ENCODE peak calls at places on chromosomes 3 and 15, in four cellular contexts. T is H1, J is GM12878, L is HepG2. N is an unnamed sample.

GRCh38 chr3:177335728-177336127 is 138.4 kb upstream of the TBL1XR1 start:
- DNase-seq in T (no peak), J (no peak), L (no peak), N (no peak)

GRCh38 chr3:100257601-100258000 is 3.2 kb upstream of the TBC1D23 start:
- DNase-seq in T (no peak), J (no peak), L (no peak), N (no peak)

GRCh38 chr3:48130321-48130881 is 57.8 kb downstream of the CDC25A start:
- DNase-seq in T (no peak), J (no peak), L (no peak), N (no peak)

GRCh38 chr3:66729685-66730393 is 229.0 kb upstream of the LRIG1 start:
- DNase-seq in T (no peak), J (no peak), L (no peak), N (no peak)

GRCh38 chr3:160061525-160061924 is 72.9 kb downstream of the IL12A start:
- DNase-seq in T (no peak), J (no peak), L (no peak), N (no peak)

GRCh38 chr15:75842722-75843617 is at the start of gene UBE2Q2:
- DNase-seq in T (peak; percentile 89), J (no peak), L (peak; percentile 44), N (no peak)

GRCh38 chr15:40010681-40011080 is 28.3 kb downstream of the SRP14 start:
- DNase-seq in T (no peak), J (no peak), L (no peak), N (no peak)

GRCh38 chr3:12932347-12932746 is 91.0 kb upstream of the RPL32 start:
- DNase-seq in T (no peak), J (no peak), L (no peak), N (no peak)

GRCh38 chr15:82159922-82160321 is 102.6 kb downstream of the EFL1 start:
- DNase-seq in T (no peak), J (no peak), L (no peak), N (peak; percentile 8)

GRCh38 chr15:60614862-60615771 is 136.2 kb upstream of the ICE2 start:
- DNase-seq in T (no peak), J (no peak), L (no peak), N (no peak)

GRCh38 chr15:55917881-55918296 is 75.5 kb downstream of the NEDD4 start:
- DNase-seq in T (no peak), J (no peak), L (peak; percentile 58), N (no peak)

GRCh38 chr15:89171136-89172072 is 50.0 kb downstream of the RLBP1 start:
- DNase-seq in T (peak; percentile 93), J (no peak), L (peak; percentile 62), N (peak; percentile 78)

GRCh38 chr3:49702672-49703071 is 13.3 kb downstream of the RNF123 start:
- DNase-seq in T (no peak), J (no peak), L (no peak), N (no peak)

GRCh38 chr3:100556656-100557310 is 52.6 kb upstream of the ADGRG7 start:
- DNase-seq in T (no peak), J (no peak), L (no peak), N (no peak)

GRCh38 chr15:63135804-63136203 is 14.1 kb downstream of the LACTB start:
- DNase-seq in T (no peak), J (no peak), L (no peak), N (no peak)

GRCh38 chr3:151890721-151891141 is 17.3 kb downstream of the SUCNR1 start:
- DNase-seq in T (no peak), J (no peak), L (no peak), N (no peak)

GRCh38 chr3:182388506-182388905 is 404.8 kb upstream of the ATP11B start:
- DNase-seq in T (no peak), J (no peak), L (no peak), N (no peak)

GRCh38 chr3:182730675-182731042 is 62.6 kb upstream of the ATP11B start:
- DNase-seq in T (no peak), J (no peak), L (peak; percentile 18), N (no peak)

GRCh38 chr15:75900577-75900976 is 3.1 kb upstream of the FBXO22 start:
- DNase-seq in T (no peak), J (no peak), L (no peak), N (no peak)

GRCh38 chr15:26158176-26158575 is 295.0 kb upstream of the ATP10A start:
- DNase-seq in T (no peak), J (no peak), L (no peak), N (no peak)

GRCh38 chr15:62119224-62119925 is 45.7 kb downstream of the C2CD4B start:
- DNase-seq in T (no peak), J (no peak), L (peak; percentile 51), N (no peak)

GRCh38 chr3:139202226-139202958 is 141.4 kb upstream of the MRPS22 start:
- DNase-seq in T (peak; percentile 59), J (no peak), L (peak; percentile 46), N (peak; percentile 68)

GRCh38 chr15:70308011-70308761 is 210.5 kb upstream of the TLE3 start:
- DNase-seq in T (no peak), J (peak; percentile 47), L (no peak), N (no peak)

GRCh38 chr3:111252795-111253194 is 181.2 kb downstream of the NECTIN3 start:
- DNase-seq in T (no peak), J (no peak), L (no peak), N (no peak)

GRCh38 chr3:79154861-79155260 is 612.9 kb downstream of the ROBO1 start:
- DNase-seq in T (no peak), J (no peak), L (no peak), N (no peak)

GRCh38 chr15:39144051-39144450 is 436.8 kb upstream of the THBS1 start:
- DNase-seq in T (no peak), J (no peak), L (no peak), N (no peak)

GRCh38 chr3:107740992-107741896 is 218.5 kb downstream of the BBX start:
- DNase-seq in T (no peak), J (no peak), L (peak; percentile 8), N (no peak)

GRCh38 chr3:111998661-111999641 is at the start of gene TAGLN3:
- DNase-seq in T (peak; percentile 77), J (no peak), L (no peak), N (peak; percentile 28)

GRCh38 chr3:6809349-6809748 is 51.6 kb upstream of the GRM7 start:
- DNase-seq in T (no peak), J (no peak), L (no peak), N (no peak)

GRCh38 chr3:109059289-109059688 is 58.6 kb downstream of the MORC1 start:
- DNase-seq in T (no peak), J (no peak), L (no peak), N (no peak)

GRCh38 chr15:70710714-70711113 is 52.6 kb downstream of the UACA start:
- DNase-seq in T (no peak), J (no peak), L (no peak), N (peak; percentile 23)

GRCh38 chr3:140022061-140022781 is 87.2 kb downstream of the CLSTN2 start:
- DNase-seq in T (no peak), J (no peak), L (no peak), N (no peak)

GRCh38 chr15:58331903-58332675 is 99.7 kb upstream of the LIPC start:
- DNase-seq in T (no peak), J (peak; percentile 82), L (peak; percentile 92), N (peak; percentile 76)
- H3K9ac ChIP-seq in T (no peak overlapping the region), J (peak overlapping the region; percentile 55), L (peak overlapping the region; percentile 73), N (no peak overlapping the region)

GRCh38 chr3:188150982-188151381 is 3.0 kb upstream of the LPP start:
- DNase-seq in T (no peak), J (no peak), L (no peak), N (no peak)
- H3K4me1 ChIP-seq in T (peaks cover 5% of the 10 kb centered on the region), J (no peaks in the 10 kb centered on the region), L (peaks cover 32% of the 10 kb centered on the region), N (peaks cover 4% of the 10 kb centered on the region)

GRCh38 chr3:194984624-194985023 is 286.3 kb downstream of the XXYLT1 start:
- DNase-seq in T (no peak), J (no peak), L (no peak), N (no peak)

GRCh38 chr3:194987571-194988494 is 283.1 kb downstream of the XXYLT1 start:
- DNase-seq in T (peak; percentile 34), J (no peak), L (no peak), N (no peak)

GRCh38 chr3:194985031-194985578 is 285.9 kb downstream of the XXYLT1 start:
- DNase-seq in T (peak; percentile 82), J (no peak), L (peak; percentile 46), N (no peak)

GRCh38 chr3:194988495-194989165 is 282.3 kb downstream of the XXYLT1 start:
- DNase-seq in T (peak; percentile 30), J (no peak), L (no peak), N (no peak)

GRCh38 chr3:194986208-194987043 is 284.5 kb downstream of the XXYLT1 start:
- DNase-seq in T (peak; percentile 37), J (no peak), L (peak; percentile 25), N (no peak)
- TF ChIP-seq SUZ12 in T (no peak), J (no peak), L (no peak), N (no peak)

GRCh38 chr3:128992926-128993460 is 883 bp downstream of the CFAP92 start:
- DNase-seq in T (peak; percentile 62), J (no peak), L (no peak), N (no peak)
- H3K9ac ChIP-seq in T (no peak overlapping the region), J (no peak overlapping the region), L (no peak overlapping the region), N (peak overlapping the region; percentile 79)

DNA sequence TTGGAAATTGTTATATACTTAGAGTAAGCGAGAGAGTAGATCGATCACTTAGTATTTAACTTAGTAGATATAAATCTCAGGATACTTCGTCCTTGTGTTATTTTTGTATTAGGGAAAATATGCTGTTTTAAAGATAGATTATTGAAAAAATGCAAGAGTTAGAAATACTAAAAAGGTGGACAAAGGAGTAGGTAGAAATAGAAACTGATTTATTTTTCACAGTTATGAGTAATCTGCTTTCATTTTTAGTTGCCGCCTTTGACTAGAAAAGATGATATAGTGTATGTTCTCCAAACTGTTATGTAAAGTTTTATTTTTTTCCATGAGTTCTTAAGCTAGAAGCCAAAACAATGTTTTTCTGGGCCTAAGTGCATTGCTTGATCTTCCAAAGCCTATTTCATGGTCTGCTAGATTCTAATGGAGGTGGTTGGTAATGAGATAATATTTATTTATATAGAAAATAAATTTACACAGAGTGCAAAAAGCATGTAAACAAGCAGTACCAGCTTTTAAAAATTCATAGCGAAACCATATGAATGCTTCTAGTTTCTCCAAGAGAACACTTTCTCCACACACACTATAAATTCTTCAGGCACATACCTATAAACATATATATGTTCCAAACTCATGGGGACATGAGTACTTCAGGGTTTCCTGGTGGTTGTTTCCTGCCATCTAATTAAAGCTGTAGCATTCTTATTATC is 61.1 kb downstream of the DIPK2A start:
- DNase-seq in T (no peak), J (peak; percentile 21), L (no peak), N (no peak)
- H3K4me1 ChIP-seq in T (no peaks in the 10 kb centered on the region), J (peaks cover 33% of the 10 kb centered on the region), L (no peaks in the 10 kb centered on the region), N (no peaks in the 10 kb centered on the region)

N was measured in NT2/D1.